ENCODE peak calls at places on chromosome 9, in eight cellular contexts. One of them, this sample, is unnamed.

GRCh38 chr9:78031271-78031825 is at the start of gene GNAQ:
- DNase-seq in SJSA1: no peak
- DNase-seq in RWPE2: no peak
- DNase-seq in right cardiac atrium: peak; percentile 35
- DNase-seq in HCT116: no peak
- DNase-seq in left ventricle myocardium inferior: peak; percentile 33
- DNase-seq in mucosa of descending colon: peak; percentile 36
- DNase-seq in ovary: peak; percentile 45
- DNase-seq in this sample: no peak

GRCh38 chr9:121699271-121700164 is 48.1 kb downstream of the DAB2IP start:
- DNase-seq in SJSA1: no peak
- DNase-seq in RWPE2: no peak
- DNase-seq in right cardiac atrium: peak; percentile 73
- DNase-seq in HCT116: no peak
- DNase-seq in left ventricle myocardium inferior: peak; percentile 77
- DNase-seq in mucosa of descending colon: peak; percentile 65
- DNase-seq in ovary: peak; percentile 60
- DNase-seq in this sample: peak; percentile 36

GRCh38 chr9:76218868-76219462 is 175.3 kb downstream of the RFK start:
- DNase-seq in SJSA1: no peak
- DNase-seq in RWPE2: no peak
- DNase-seq in right cardiac atrium: no peak
- DNase-seq in HCT116: no peak
- DNase-seq in left ventricle myocardium inferior: no peak
- DNase-seq in mucosa of descending colon: no peak
- DNase-seq in ovary: no peak
- DNase-seq in this sample: no peak

GRCh38 chr9:87887661-87888480 is 5.2 kb downstream of the SPATA31E1 start:
- DNase-seq in SJSA1: no peak
- DNase-seq in RWPE2: no peak
- DNase-seq in right cardiac atrium: no peak
- DNase-seq in HCT116: no peak
- DNase-seq in left ventricle myocardium inferior: no peak
- DNase-seq in mucosa of descending colon: no peak
- DNase-seq in ovary: no peak
- DNase-seq in this sample: no peak

GRCh38 chr9:8627944-8628679 is 828.5 kb upstream of the DMAC1 start:
- DNase-seq in SJSA1: no peak
- DNase-seq in RWPE2: no peak
- DNase-seq in right cardiac atrium: no peak
- DNase-seq in HCT116: no peak
- DNase-seq in left ventricle myocardium inferior: no peak
- DNase-seq in mucosa of descending colon: no peak
- DNase-seq in ovary: no peak
- DNase-seq in this sample: no peak

GRCh38 chr9:72809586-72809985 is 143.3 kb downstream of the ALDH1A1 start:
- DNase-seq in SJSA1: no peak
- DNase-seq in RWPE2: no peak
- DNase-seq in right cardiac atrium: no peak
- DNase-seq in HCT116: no peak
- DNase-seq in left ventricle myocardium inferior: no peak
- DNase-seq in mucosa of descending colon: no peak
- DNase-seq in ovary: no peak
- DNase-seq in this sample: no peak

GRCh38 chr9:71218774-71219173 is 97.4 kb upstream of the TRPM3 start:
- DNase-seq in SJSA1: peak; percentile 8
- DNase-seq in RWPE2: no peak
- DNase-seq in right cardiac atrium: no peak
- DNase-seq in HCT116: no peak
- DNase-seq in left ventricle myocardium inferior: no peak
- DNase-seq in mucosa of descending colon: no peak
- DNase-seq in ovary: no peak
- DNase-seq in this sample: peak; percentile 3

GRCh38 chr9:122402403-122403268 is 31.8 kb downstream of the PTGS1 start:
- DNase-seq in SJSA1: peak; percentile 81
- DNase-seq in RWPE2: no peak
- DNase-seq in right cardiac atrium: no peak
- DNase-seq in HCT116: peak; percentile 96
- DNase-seq in left ventricle myocardium inferior: no peak
- DNase-seq in mucosa of descending colon: no peak
- DNase-seq in ovary: no peak
- DNase-seq in this sample: no peak

GRCh38 chr9:137318976-137319375 is 16.9 kb upstream of the NRARP start:
- DNase-seq in SJSA1: no peak
- DNase-seq in RWPE2: peak; percentile 59
- DNase-seq in right cardiac atrium: peak; percentile 80
- DNase-seq in HCT116: no peak
- DNase-seq in left ventricle myocardium inferior: peak; percentile 67
- DNase-seq in mucosa of descending colon: no peak
- DNase-seq in ovary: no peak
- DNase-seq in this sample: no peak
- H3K4me3 ChIP-seq in SJSA1: no peak overlapping the region
- H3K4me3 ChIP-seq in RWPE2: no peak overlapping the region
- H3K4me3 ChIP-seq in right cardiac atrium: no peak overlapping the region
- H3K4me3 ChIP-seq in HCT116: no peak overlapping the region
- H3K4me3 ChIP-seq in left ventricle myocardium inferior: peak overlapping the region; percentile 34
- H3K4me3 ChIP-seq in mucosa of descending colon: no peak overlapping the region
- H3K4me3 ChIP-seq in ovary: no peak overlapping the region
- H3K4me3 ChIP-seq in this sample: no peak overlapping the region

GRCh38 chr9:93467462-93467861 is 14.1 kb upstream of the FAM120AOS start:
- DNase-seq in SJSA1: no peak
- DNase-seq in RWPE2: no peak
- DNase-seq in right cardiac atrium: no peak
- DNase-seq in HCT116: no peak
- DNase-seq in left ventricle myocardium inferior: no peak
- DNase-seq in mucosa of descending colon: peak; percentile 82
- DNase-seq in ovary: no peak
- DNase-seq in this sample: peak; percentile 65
- H3K4me1 ChIP-seq in SJSA1: peaks cover 18% of the 10 kb centered on the region
- H3K4me1 ChIP-seq in RWPE2: peaks cover 43% of the 10 kb centered on the region
- H3K4me1 ChIP-seq in right cardiac atrium: peaks cover 17% of the 10 kb centered on the region
- H3K4me1 ChIP-seq in HCT116: peaks cover 12% of the 10 kb centered on the region
- H3K4me1 ChIP-seq in left ventricle myocardium inferior: peaks cover 84% of the 10 kb centered on the region
- H3K4me1 ChIP-seq in mucosa of descending colon: peaks cover 76% of the 10 kb centered on the region
- H3K4me1 ChIP-seq in ovary: peaks cover 19% of the 10 kb centered on the region
- H3K4me1 ChIP-seq in this sample: peaks cover 19% of the 10 kb centered on the region

GRCh38 chr9:35342221-35342620 is 147.7 kb upstream of the RUSC2 start:
- DNase-seq in SJSA1: no peak
- DNase-seq in RWPE2: no peak
- DNase-seq in right cardiac atrium: no peak
- DNase-seq in HCT116: no peak
- DNase-seq in left ventricle myocardium inferior: no peak
- DNase-seq in mucosa of descending colon: no peak
- DNase-seq in ovary: no peak
- DNase-seq in this sample: no peak
- H3K4me3 ChIP-seq in SJSA1: no peak overlapping the region
- H3K4me3 ChIP-seq in RWPE2: no peak overlapping the region
- H3K4me3 ChIP-seq in right cardiac atrium: peak overlapping the region; percentile 39
- H3K4me3 ChIP-seq in HCT116: no peak overlapping the region
- H3K4me3 ChIP-seq in left ventricle myocardium inferior: peak overlapping the region; percentile 57
- H3K4me3 ChIP-seq in mucosa of descending colon: no peak overlapping the region
- H3K4me3 ChIP-seq in ovary: no peak overlapping the region
- H3K4me3 ChIP-seq in this sample: no peak overlapping the region

DNA sequence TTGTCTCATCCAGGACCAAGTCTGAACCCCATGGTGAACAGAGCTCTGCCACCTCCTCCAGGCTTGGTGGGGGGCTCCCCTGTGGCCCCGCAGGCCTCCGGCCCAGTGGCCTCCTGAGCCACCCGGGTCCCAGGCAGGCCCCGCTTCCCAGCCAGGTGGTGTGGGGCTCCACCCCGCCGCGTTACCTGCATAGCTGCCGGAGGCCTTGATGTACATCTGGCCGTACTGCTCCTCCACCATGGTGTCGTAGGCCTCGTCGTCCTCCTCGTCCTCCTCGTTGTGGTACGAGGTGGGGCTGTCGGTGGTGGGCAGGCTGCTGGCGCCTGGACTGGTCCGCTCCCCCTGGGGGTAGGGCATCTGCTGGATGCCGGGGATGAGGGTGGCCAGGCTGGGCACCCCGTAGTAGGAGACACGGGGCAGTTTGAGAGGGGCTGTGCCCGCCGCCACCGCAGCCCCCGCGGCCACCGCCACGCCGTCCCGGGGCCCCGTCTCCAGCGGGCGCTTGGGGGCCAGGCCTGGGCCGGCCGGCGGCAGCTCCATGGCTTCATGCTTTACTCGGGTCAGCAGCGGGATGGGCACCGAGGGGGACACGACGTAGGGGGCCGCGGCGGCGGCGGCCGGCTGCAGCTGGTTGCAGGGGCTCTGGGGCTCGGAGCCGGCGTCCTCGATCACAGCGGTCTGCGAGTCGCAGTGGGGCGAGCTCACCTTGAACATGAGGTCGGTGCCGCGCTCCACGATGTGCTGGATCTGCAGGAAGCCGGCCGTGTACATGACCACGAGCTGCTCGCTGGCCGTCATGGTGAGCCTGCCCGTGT is 45.4 kb downstream of the NACC2 start:
- DNase-seq in SJSA1: no peak
- DNase-seq in RWPE2: peak; percentile 63
- DNase-seq in right cardiac atrium: no peak
- DNase-seq in HCT116: no peak
- DNase-seq in left ventricle myocardium inferior: no peak
- DNase-seq in mucosa of descending colon: no peak
- DNase-seq in ovary: no peak
- DNase-seq in this sample: no peak
- H3K4me1 ChIP-seq in SJSA1: peaks cover 41% of the 10 kb centered on the region
- H3K4me1 ChIP-seq in RWPE2: peaks cover 18% of the 10 kb centered on the region
- H3K4me1 ChIP-seq in right cardiac atrium: peaks cover 16% of the 10 kb centered on the region
- H3K4me1 ChIP-seq in HCT116: peaks cover 31% of the 10 kb centered on the region
- H3K4me1 ChIP-seq in left ventricle myocardium inferior: peaks cover 82% of the 10 kb centered on the region
- H3K4me1 ChIP-seq in mucosa of descending colon: peaks cover 32% of the 10 kb centered on the region
- H3K4me1 ChIP-seq in ovary: peaks cover 17% of the 10 kb centered on the region
- H3K4me1 ChIP-seq in this sample: peaks cover 3% of the 10 kb centered on the region

GRCh38 chr9:129612123-129612522 is 8.8 kb downstream of the C9orf50 start:
- DNase-seq in SJSA1: no peak
- DNase-seq in RWPE2: no peak
- DNase-seq in right cardiac atrium: no peak
- DNase-seq in HCT116: no peak
- DNase-seq in left ventricle myocardium inferior: no peak
- DNase-seq in mucosa of descending colon: no peak
- DNase-seq in ovary: no peak
- DNase-seq in this sample: no peak

GRCh38 chr9:129612815-129613519 is 7.9 kb downstream of the C9orf50 start:
- DNase-seq in SJSA1: no peak
- DNase-seq in RWPE2: no peak
- DNase-seq in right cardiac atrium: peak; percentile 53
- DNase-seq in HCT116: no peak
- DNase-seq in left ventricle myocardium inferior: no peak
- DNase-seq in mucosa of descending colon: no peak
- DNase-seq in ovary: no peak
- DNase-seq in this sample: no peak

GRCh38 chr9:129614932-129615331 is 6.0 kb downstream of the C9orf50 start:
- DNase-seq in SJSA1: no peak
- DNase-seq in RWPE2: no peak
- DNase-seq in right cardiac atrium: no peak
- DNase-seq in HCT116: no peak
- DNase-seq in left ventricle myocardium inferior: no peak
- DNase-seq in mucosa of descending colon: no peak
- DNase-seq in ovary: no peak
- DNase-seq in this sample: no peak

GRCh38 chr9:129615407-129616285 is 5.3 kb downstream of the C9orf50 start:
- DNase-seq in SJSA1: no peak
- DNase-seq in RWPE2: no peak
- DNase-seq in right cardiac atrium: no peak
- DNase-seq in HCT116: no peak
- DNase-seq in left ventricle myocardium inferior: peak; percentile 9
- DNase-seq in mucosa of descending colon: no peak
- DNase-seq in ovary: no peak
- DNase-seq in this sample: no peak

GRCh38 chr9:129613520-129614175 is 7.3 kb downstream of the C9orf50 start:
- DNase-seq in SJSA1: no peak
- DNase-seq in RWPE2: no peak
- DNase-seq in right cardiac atrium: no peak
- DNase-seq in HCT116: no peak
- DNase-seq in left ventricle myocardium inferior: peak; percentile 12
- DNase-seq in mucosa of descending colon: no peak
- DNase-seq in ovary: no peak
- DNase-seq in this sample: no peak
- H3K4me3 ChIP-seq in SJSA1: no peak overlapping the region
- H3K4me3 ChIP-seq in RWPE2: no peak overlapping the region
- H3K4me3 ChIP-seq in right cardiac atrium: no peak overlapping the region
- H3K4me3 ChIP-seq in HCT116: no peak overlapping the region
- H3K4me3 ChIP-seq in left ventricle myocardium inferior: no peak overlapping the region
- H3K4me3 ChIP-seq in mucosa of descending colon: no peak overlapping the region
- H3K4me3 ChIP-seq in ovary: no peak overlapping the region
- H3K4me3 ChIP-seq in this sample: no peak overlapping the region

This sample was measured in small intestine.